ENCODE peak calls at places on chromosomes 6 and 20, in seven cellular contexts. X is hepatocyte; C is CD8-positive, alpha-beta memory T cell; Y is aorta; U is CD8-positive, alpha-beta T cell; H is heart left ventricle; G is mesendoderm. T is an unnamed sample.

GRCh38 chr6:141956046-141956761 is 176.5 kb upstream of the GJE1 start:
- DNase-seq in X (peak; percentile 35), C (no peak), Y (peak; percentile 73), U (no peak), H (no peak), G (peak; percentile 7), T (no peak)

GRCh38 chr6:138157986-138158638 is 3.6 kb upstream of the ARFGEF3 start:
- DNase-seq in X (peak; percentile 34), C (no peak), Y (no peak), U (no peak), H (no peak), G (peak; percentile 24), T (no peak)

GRCh38 chr6:75114795-75115194 is 91.1 kb downstream of the COL12A1 start:
- DNase-seq in X (no peak), C (no peak), Y (no peak), U (no peak), H (no peak), G (no peak), T (no peak)

GRCh38 chr6:114342826-114343781 is at the start of gene HS3ST5:
- DNase-seq in X (peak; percentile 81), C (no peak), Y (peak; percentile 76), U (no peak), H (peak; percentile 26), G (peak; percentile 92), T (no peak)

GRCh38 chr20:63127700-63128364 is 88.1 kb downstream of the YTHDF1 start:
- DNase-seq in X (no peak), C (no peak), Y (peak; percentile 40), U (no peak), H (peak; percentile 2), G (no peak), T (no peak)

GRCh38 chr20:25389381-25389857 is 1.2 kb downstream of the ABHD12 start:
- DNase-seq in X (peak; percentile 27), C (no peak), Y (no peak), U (no peak), H (no peak), G (peak; percentile 46), T (no peak)

GRCh38 chr20:49515588-49515987 is 33.1 kb upstream of the KCNB1 start:
- DNase-seq in X (no peak), C (no peak), Y (no peak), U (no peak), H (no peak), G (no peak), T (no peak)

GRCh38 chr20:57809661-57810172 is 99.9 kb upstream of the PMEPA1 start:
- DNase-seq in X (peak; percentile 17), C (no peak), Y (peak; percentile 36), U (no peak), H (no peak), G (peak; percentile 23), T (no peak)

GRCh38 chr6:145148392-145149175 is 586.7 kb downstream of the EPM2A start:
- DNase-seq in X (peak; percentile 70), C (no peak), Y (no peak), U (no peak), H (peak; percentile 21), G (peak; percentile 46), T (no peak)

GRCh38 chr6:11413112-11413687 is 124.3 kb upstream of the TMEM170B start:
- DNase-seq in X (no peak), C (no peak), Y (no peak), U (no peak), H (no peak), G (no peak), T (no peak)

GRCh38 chr6:13413466-13413862 is 73.9 kb downstream of the GFOD1 start:
- DNase-seq in X (no peak), C (no peak), Y (peak; percentile 81), U (no peak), H (no peak), G (no peak), T (peak; percentile 67)

GRCh38 chr20:36305602-36306556 is at the start of gene DLGAP4:
- DNase-seq in X (no peak), C (no peak), Y (no peak), U (no peak), H (no peak), G (no peak), T (peak; percentile 11)

GRCh38 chr6:12939314-12939713 is 222.7 kb downstream of the PHACTR1 start:
- DNase-seq in X (no peak), C (no peak), Y (no peak), U (no peak), H (no peak), G (no peak), T (no peak)

GRCh38 chr20:41546535-41546934 is 71.6 kb downstream of the CHD6 start:
- DNase-seq in X (no peak), C (no peak), Y (no peak), U (no peak), H (no peak), G (no peak), T (no peak)

GRCh38 chr6:165937564-165938358 is 229.9 kb downstream of the TBXT start:
- DNase-seq in X (peak; percentile 51), C (no peak), Y (no peak), U (no peak), H (no peak), G (no peak), T (no peak)

GRCh38 chr6:27810768-27811298 is 101.4 kb downstream of the OR2B2 start:
- DNase-seq in X (no peak), C (peak; percentile 48), Y (no peak), U (no peak), H (no peak), G (peak; percentile 45), T (no peak)

GRCh38 chr6:125220712-125221111 is 67.1 kb downstream of the TPD52L1 start:
- DNase-seq in X (peak; percentile 30), C (no peak), Y (no peak), U (no peak), H (peak; percentile 50), G (no peak), T (peak; percentile 78)

GRCh38 chr6:125222531-125223455 is 69.2 kb downstream of the TPD52L1 start:
- DNase-seq in X (no peak), C (no peak), Y (no peak), U (no peak), H (no peak), G (no peak), T (no peak)

GRCh38 chr6:125229080-125229479 is 72.7 kb downstream of the HDDC2 start:
- DNase-seq in X (no peak), C (no peak), Y (no peak), U (no peak), H (no peak), G (no peak), T (no peak)

GRCh38 chr6:125219451-125219942 is 65.9 kb downstream of the TPD52L1 start:
- DNase-seq in X (peak; percentile 53), C (no peak), Y (no peak), U (no peak), H (no peak), G (no peak), T (no peak)

DNA sequence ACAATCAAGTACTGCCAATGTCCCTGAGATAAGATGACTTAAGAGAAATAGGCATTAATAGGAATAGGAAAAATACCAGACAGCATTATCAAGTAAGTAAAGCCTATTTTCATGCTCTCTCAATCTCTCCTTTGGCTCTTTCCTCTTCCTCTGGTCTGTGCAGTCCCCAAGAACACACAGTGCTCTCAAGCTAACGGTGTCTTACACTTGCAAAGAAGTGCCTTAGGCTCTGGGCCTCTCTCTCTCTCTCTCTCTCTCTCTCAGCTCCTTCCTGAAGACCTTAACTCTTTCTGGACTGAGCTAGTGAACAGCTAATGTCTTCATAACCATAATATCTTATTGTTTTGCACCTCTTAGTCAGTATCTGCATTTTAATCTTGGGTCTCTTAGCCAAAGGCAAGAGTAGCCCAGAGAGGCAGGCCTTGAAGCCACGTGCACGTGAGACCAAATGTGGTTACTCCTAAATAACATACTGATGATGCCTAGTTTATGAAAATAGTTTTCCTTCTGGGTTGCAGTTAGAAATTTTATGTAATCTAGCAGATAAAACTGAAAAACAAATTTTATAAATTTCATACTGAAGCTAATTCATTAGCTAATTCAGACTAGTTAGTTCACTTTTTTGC is 70.8 kb downstream of the TPD52L1 start:
- DNase-seq in X (no peak), C (no peak), Y (no peak), U (no peak), H (no peak), G (no peak), T (no peak)
- H3K4me1 ChIP-seq in X (peaks cover 15% of the 10 kb centered on the region), C (no peaks in the 10 kb centered on the region), Y (peaks cover 4% of the 10 kb centered on the region), U (no peaks in the 10 kb centered on the region), H (peaks cover 52% of the 10 kb centered on the region), G (no peaks in the 10 kb centered on the region), T (peaks cover 44% of the 10 kb centered on the region)

DNA sequence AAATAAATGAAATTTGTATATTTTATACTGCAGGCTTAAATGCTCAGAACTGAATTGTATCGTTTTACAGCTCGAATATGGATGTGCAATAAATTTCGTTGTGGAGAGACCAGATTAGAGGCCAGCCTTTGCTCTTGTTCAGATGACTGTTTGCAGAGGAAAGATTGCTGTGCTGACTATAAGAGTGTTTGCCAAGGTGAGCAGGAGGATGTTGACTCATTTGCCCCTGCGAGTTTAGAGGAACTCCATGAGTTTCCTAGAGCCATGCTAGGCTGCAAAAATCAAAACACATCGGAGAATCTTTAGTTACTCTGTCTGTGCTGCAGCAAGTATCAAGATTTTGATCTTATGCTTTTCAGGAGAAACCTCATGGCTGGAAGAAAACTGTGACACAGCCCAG is 15.4 kb downstream of the ENPP3 start:
- DNase-seq in X (peak; percentile 54), C (no peak), Y (no peak), U (no peak), H (no peak), G (no peak), T (no peak)
- H3K4me1 ChIP-seq in X (peaks cover 16% of the 10 kb centered on the region), C (no peaks in the 10 kb centered on the region), Y (no peaks in the 10 kb centered on the region), U (no peaks in the 10 kb centered on the region), H (no peaks in the 10 kb centered on the region), G (no peaks in the 10 kb centered on the region), T (no peaks in the 10 kb centered on the region)

DNA sequence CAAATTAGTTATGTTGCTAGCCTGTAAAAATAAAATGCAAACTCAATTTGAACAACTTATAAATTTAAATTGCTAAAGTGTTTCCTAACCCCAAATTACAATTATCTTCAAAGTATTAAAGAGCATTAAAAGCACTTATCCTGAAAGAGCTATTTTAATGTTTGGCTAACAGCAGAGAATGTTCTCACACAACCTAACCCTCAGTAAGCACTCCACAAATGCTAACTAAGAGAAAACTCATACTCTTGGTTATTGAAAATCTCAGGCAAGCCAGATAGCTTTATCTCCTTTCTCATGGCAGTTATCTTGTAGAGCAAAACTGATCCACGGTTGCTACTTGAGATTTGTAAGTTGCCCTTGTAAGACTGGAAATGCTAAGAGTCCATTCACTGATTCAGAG is 30.5 kb upstream of the ADGRF1 start:
- DNase-seq in X (no peak), C (no peak), Y (no peak), U (no peak), H (no peak), G (no peak), T (no peak)
- H3K4me1 ChIP-seq in X (peaks cover 13% of the 10 kb centered on the region), C (no peaks in the 10 kb centered on the region), Y (no peaks in the 10 kb centered on the region), U (no peaks in the 10 kb centered on the region), H (peaks cover 3% of the 10 kb centered on the region), G (no peaks in the 10 kb centered on the region), T (peaks cover 9% of the 10 kb centered on the region)

GRCh38 chr6:157240960-157241311 is 82.4 kb downstream of the TMEM242 start:
- DNase-seq in X (no peak), C (no peak), Y (no peak), U (no peak), H (no peak), G (no peak), T (no peak)

GRCh38 chr6:157241411-157241979 is 81.8 kb downstream of the TMEM242 start:
- DNase-seq in X (no peak), C (no peak), Y (peak; percentile 76), U (no peak), H (no peak), G (no peak), T (no peak)

GRCh38 chr6:157239148-157239547 is 84.2 kb downstream of the TMEM242 start:
- DNase-seq in X (no peak), C (no peak), Y (no peak), U (no peak), H (no peak), G (no peak), T (no peak)

GRCh38 chr6:157239671-157240058 is 83.7 kb downstream of the TMEM242 start:
- DNase-seq in X (no peak), C (no peak), Y (no peak), U (no peak), H (no peak), G (no peak), T (no peak)

GRCh38 chr6:157240059-157240959 is 83.0 kb downstream of the TMEM242 start:
- DNase-seq in X (peak; percentile 62), C (no peak), Y (peak; percentile 93), U (no peak), H (no peak), G (no peak), T (peak; percentile 82)
- H3K4me1 ChIP-seq in X (peaks cover 21% of the 10 kb centered on the region), C (peaks cover 5% of the 10 kb centered on the region), Y (no peaks in the 10 kb centered on the region), U (peaks cover 5% of the 10 kb centered on the region), H (peaks cover 38% of the 10 kb centered on the region), G (no peaks in the 10 kb centered on the region), T (no peaks in the 10 kb centered on the region)

T was measured in right atrium auricular region.